ENCODE peak calls at places on chromosome 13, in six cellular contexts. R, U, G, Z, S and I are unnamed samples.

GRCh38 chr13:43905435-43906031 is 25.8 kb downstream of the LACC1 start:
- DNase-seq in R (peak; percentile 83), U (no peak), G (peak; percentile 17), Z (peak; percentile 25), S (peak; percentile 54), I (no peak)

GRCh38 chr13:103497404-103497803 is 431.2 kb upstream of the SLC10A2 start:
- DNase-seq in R (no peak), U (no peak), G (no peak), Z (no peak), S (no peak), I (no peak)

GRCh38 chr13:96967248-96967745 is 27.0 kb downstream of the OXGR1 start:
- DNase-seq in R (peak; percentile 14), U (no peak), G (no peak), Z (no peak), S (no peak), I (no peak)

GRCh38 chr13:90752070-90752469 is 595.4 kb upstream of the MIR17HG start:
- DNase-seq in R (no peak), U (no peak), G (no peak), Z (no peak), S (no peak), I (no peak)

GRCh38 chr13:74774252-74774651 is 640.0 kb upstream of the KLF12 start:
- DNase-seq in R (no peak), U (no peak), G (no peak), Z (no peak), S (no peak), I (no peak)

GRCh38 chr13:20882206-20882605 is 20.3 kb downstream of the XPO4 start:
- DNase-seq in R (no peak), U (no peak), G (no peak), Z (no peak), S (no peak), I (no peak)

GRCh38 chr13:73056054-73056962 is 2.5 kb upstream of the KLF5 start:
- DNase-seq in R (no peak), U (no peak), G (no peak), Z (no peak), S (no peak), I (no peak)

GRCh38 chr13:51760592-51760991 is 43.4 kb downstream of the DHRS12 start:
- DNase-seq in R (no peak), U (no peak), G (no peak), Z (no peak), S (no peak), I (peak; percentile 35)

GRCh38 chr13:29969286-29969685 is 118.9 kb upstream of the UBL3 start:
- DNase-seq in R (no peak), U (no peak), G (no peak), Z (no peak), S (no peak), I (no peak)

GRCh38 chr13:36088463-36088862 is 42.7 kb downstream of the DCLK1 start:
- DNase-seq in R (no peak), U (no peak), G (no peak), Z (no peak), S (no peak), I (no peak)

GRCh38 chr13:64061649-64062048 is 2646.0 kb upstream of the PCDH20 start:
- DNase-seq in R (no peak), U (no peak), G (no peak), Z (no peak), S (no peak), I (no peak)

GRCh38 chr13:36069881-36070366 is 61.3 kb downstream of the DCLK1 start:
- DNase-seq in R (no peak), U (no peak), G (no peak), Z (no peak), S (no peak), I (no peak)

GRCh38 chr13:46567671-46568070 is 14.7 kb downstream of the LRCH1 start:
- DNase-seq in R (no peak), U (no peak), G (no peak), Z (no peak), S (no peak), I (no peak)

GRCh38 chr13:40126301-40127085 is 471.0 kb downstream of the COG6 start:
- DNase-seq in R (no peak), U (no peak), G (no peak), Z (no peak), S (no peak), I (no peak)

GRCh38 chr13:72246396-72246795 is 379.4 kb upstream of the DACH1 start:
- DNase-seq in R (no peak), U (no peak), G (no peak), Z (no peak), S (no peak), I (no peak)

GRCh38 chr13:48042889-48043288 is 5.4 kb downstream of the NUDT15 start:
- DNase-seq in R (no peak), U (no peak), G (no peak), Z (no peak), S (no peak), I (no peak)

GRCh38 chr13:52195052-52195837 is 35.8 kb upstream of the NEK3 start:
- DNase-seq in R (peak; percentile 89), U (peak; percentile 78), G (no peak), Z (peak; percentile 73), S (peak; percentile 78), I (peak; percentile 48)

GRCh38 chr13:21101865-21102576 is 40.6 kb upstream of the LATS2 start:
- DNase-seq in R (no peak), U (no peak), G (no peak), Z (no peak), S (no peak), I (no peak)

GRCh38 chr13:111460548-111461444 is 140.4 kb downstream of the TEX29 start:
- DNase-seq in R (peak; percentile 2), U (no peak), G (peak; percentile 91), Z (peak; percentile 70), S (no peak), I (peak; percentile 58)

GRCh38 chr13:98571955-98572662 is 4.8 kb downstream of the STK24 start:
- DNase-seq in R (no peak), U (no peak), G (peak; percentile 24), Z (peak; percentile 74), S (no peak), I (no peak)